ENCODE peak calls at places on chromosomes 4 and X, in six cellular contexts. One of them, this sample, is unnamed. For H3K36me3, the result is how much of the 10 kb centered on the place peaks cover.

GRCh38 chr4:122672091-122672490 is 51.2 kb upstream of the IL21 start:
- DNase-seq in astrocyte: no peak
- DNase-seq in fibroblast of lung: no peak
- DNase-seq in HCT116: no peak
- DNase-seq in GM12878: no peak
- DNase-seq in GM23338: no peak
- DNase-seq in this sample: no peak

GRCh38 chrX:133413218-133413925 is 1.9 kb downstream of the GPC4 start:
- DNase-seq in HCT116: no peak
- DNase-seq in fibroblast of lung: no peak
- DNase-seq in GM12878: no peak
- DNase-seq in GM23338: peak
- DNase-seq in astrocyte: no peak
- DNase-seq in this sample: peak

GRCh38 chr4:95362906-95363578 is 185.7 kb downstream of the UNC5C start:
- DNase-seq in GM12878: no peak
- DNase-seq in GM23338: peak
- DNase-seq in astrocyte: peak
- DNase-seq in HCT116: peak
- DNase-seq in fibroblast of lung: peak
- DNase-seq in this sample: peak

GRCh38 chrX:133375558-133376340 is 39.5 kb downstream of the GPC4 start:
- DNase-seq in GM23338: no peak
- DNase-seq in GM12878: no peak
- DNase-seq in astrocyte: no peak
- DNase-seq in fibroblast of lung: no peak
- DNase-seq in HCT116: no peak
- DNase-seq in this sample: peak

GRCh38 chrX:28586291-28586690 is 955 bp upstream of the IL1RAPL1 start:
- DNase-seq in HCT116: no peak
- DNase-seq in GM12878: no peak
- DNase-seq in GM23338: peak
- DNase-seq in fibroblast of lung: peak
- DNase-seq in astrocyte: peak
- DNase-seq in this sample: peak

GRCh38 chr4:73673286-73673685 is 53.0 kb upstream of the RASSF6 start:
- DNase-seq in astrocyte: no peak
- DNase-seq in GM12878: no peak
- DNase-seq in fibroblast of lung: no peak
- DNase-seq in GM23338: no peak
- DNase-seq in HCT116: no peak
- DNase-seq in this sample: no peak

GRCh38 chr4:52371861-52372260 is 287.2 kb downstream of the USP46 start:
- DNase-seq in GM12878: no peak
- DNase-seq in astrocyte: no peak
- DNase-seq in fibroblast of lung: no peak
- DNase-seq in GM23338: no peak
- DNase-seq in HCT116: no peak
- DNase-seq in this sample: no peak

GRCh38 chrX:75038925-75039324 is 113.7 kb upstream of the NEXMIF start:
- DNase-seq in GM23338: peak
- DNase-seq in HCT116: peak
- DNase-seq in fibroblast of lung: peak
- DNase-seq in astrocyte: peak
- DNase-seq in GM12878: peak
- DNase-seq in this sample: peak

GRCh38 chr4:144696376-144696775 is 50.4 kb downstream of the HHIP start:
- DNase-seq in GM23338: no peak
- DNase-seq in fibroblast of lung: no peak
- DNase-seq in HCT116: no peak
- DNase-seq in astrocyte: no peak
- DNase-seq in GM12878: no peak
- DNase-seq in this sample: no peak

GRCh38 chrX:145041486-145041885 is 205.8 kb upstream of the SPANXN1 start:
- DNase-seq in HCT116: no peak
- DNase-seq in GM12878: no peak
- DNase-seq in GM23338: no peak
- DNase-seq in astrocyte: no peak
- DNase-seq in fibroblast of lung: no peak
- DNase-seq in this sample: no peak

GRCh38 chr4:25991296-25991695 is 77.3 kb downstream of the SMIM20 start:
- DNase-seq in HCT116: no peak
- DNase-seq in astrocyte: no peak
- DNase-seq in GM12878: no peak
- DNase-seq in GM23338: no peak
- DNase-seq in fibroblast of lung: no peak
- DNase-seq in this sample: no peak

GRCh38 chrX:118347131-118347530 is 1.2 kb downstream of the WDR44 start:
- DNase-seq in HCT116: no peak
- DNase-seq in fibroblast of lung: peak
- DNase-seq in GM12878: no peak
- DNase-seq in GM23338: no peak
- DNase-seq in astrocyte: peak
- DNase-seq in this sample: peak

GRCh38 chr4:22474636-22475310 is 41.1 kb downstream of the ADGRA3 start:
- DNase-seq in astrocyte: no peak
- DNase-seq in GM23338: no peak
- DNase-seq in HCT116: peak
- DNase-seq in GM12878: no peak
- DNase-seq in fibroblast of lung: peak
- DNase-seq in this sample: no peak

GRCh38 chrX:56745019-56745418 is 16.0 kb downstream of the NBDY start:
- DNase-seq in GM23338: no peak
- DNase-seq in HCT116: peak
- DNase-seq in GM12878: no peak
- DNase-seq in fibroblast of lung: peak
- DNase-seq in astrocyte: peak
- DNase-seq in this sample: no peak

GRCh38 chr4:40480291-40480690 is 145.2 kb downstream of the CHRNA9 start:
- DNase-seq in GM12878: no peak
- DNase-seq in HCT116: no peak
- DNase-seq in GM23338: no peak
- DNase-seq in fibroblast of lung: no peak
- DNase-seq in astrocyte: no peak
- DNase-seq in this sample: no peak

GRCh38 chrX:11105080-11105479 is 6.1 kb upstream of the HCCS start:
- DNase-seq in astrocyte: peak
- DNase-seq in GM23338: no peak
- DNase-seq in fibroblast of lung: peak
- DNase-seq in GM12878: no peak
- DNase-seq in HCT116: no peak
- DNase-seq in this sample: no peak

GRCh38 chr4:159146454-159146853 is 43.6 kb downstream of the RAPGEF2 start:
- DNase-seq in astrocyte: no peak
- DNase-seq in HCT116: no peak
- DNase-seq in GM23338: no peak
- DNase-seq in GM12878: no peak
- DNase-seq in fibroblast of lung: no peak
- DNase-seq in this sample: no peak

GRCh38 chr4:151644625-151645024 is 116.2 kb downstream of the GATB start:
- DNase-seq in GM12878: no peak
- DNase-seq in fibroblast of lung: no peak
- DNase-seq in astrocyte: no peak
- DNase-seq in HCT116: peak
- DNase-seq in GM23338: peak
- DNase-seq in this sample: peak

GRCh38 chr4:82480786-82481317 is 50.5 kb downstream of the ENOPH1 start:
- DNase-seq in GM12878: no peak
- DNase-seq in GM23338: no peak
- DNase-seq in fibroblast of lung: no peak
- DNase-seq in HCT116: no peak
- DNase-seq in astrocyte: no peak
- DNase-seq in this sample: no peak

GRCh38 chr4:107666134-107666533 is 53.9 kb downstream of the PAPSS1 start:
- DNase-seq in astrocyte: peak
- DNase-seq in fibroblast of lung: peak
- DNase-seq in HCT116: no peak
- DNase-seq in GM12878: no peak
- DNase-seq in GM23338: no peak
- DNase-seq in this sample: peak

GRCh38 chr4:174665799-174666198 is 143.5 kb upstream of the HPGD start:
- DNase-seq in fibroblast of lung: no peak
- DNase-seq in GM23338: no peak
- DNase-seq in astrocyte: no peak
- DNase-seq in GM12878: no peak
- DNase-seq in HCT116: no peak
- DNase-seq in this sample: no peak

GRCh38 chrX:46279925-46280313 is 265.3 kb downstream of the ZNF674 start:
- DNase-seq in fibroblast of lung: peak
- DNase-seq in GM23338: no peak
- DNase-seq in GM12878: no peak
- DNase-seq in HCT116: no peak
- DNase-seq in astrocyte: peak
- DNase-seq in this sample: no peak

GRCh38 chr4:17010426-17011087 is 112.1 kb upstream of the LDB2 start:
- DNase-seq in GM12878: no peak
- DNase-seq in fibroblast of lung: no peak
- DNase-seq in GM23338: no peak
- DNase-seq in astrocyte: no peak
- DNase-seq in HCT116: no peak
- DNase-seq in this sample: no peak

GRCh38 chr4:41360911-41361830 is 104.4 kb downstream of the UCHL1 start:
- DNase-seq in HCT116: no peak
- DNase-seq in GM12878: no peak
- DNase-seq in astrocyte: no peak
- DNase-seq in fibroblast of lung: peak
- DNase-seq in GM23338: peak
- DNase-seq in this sample: peak

GRCh38 chrX:14073561-14073960 is 43.9 kb upstream of the GEMIN8 start:
- DNase-seq in HCT116: no peak
- DNase-seq in GM12878: no peak
- DNase-seq in fibroblast of lung: peak
- DNase-seq in astrocyte: no peak
- DNase-seq in GM23338: no peak
- DNase-seq in this sample: no peak

GRCh38 chrX:10926906-10927305 is 184.2 kb upstream of the HCCS start:
- DNase-seq in fibroblast of lung: peak
- DNase-seq in GM23338: no peak
- DNase-seq in astrocyte: peak
- DNase-seq in GM12878: no peak
- DNase-seq in HCT116: no peak
- DNase-seq in this sample: no peak

DNA sequence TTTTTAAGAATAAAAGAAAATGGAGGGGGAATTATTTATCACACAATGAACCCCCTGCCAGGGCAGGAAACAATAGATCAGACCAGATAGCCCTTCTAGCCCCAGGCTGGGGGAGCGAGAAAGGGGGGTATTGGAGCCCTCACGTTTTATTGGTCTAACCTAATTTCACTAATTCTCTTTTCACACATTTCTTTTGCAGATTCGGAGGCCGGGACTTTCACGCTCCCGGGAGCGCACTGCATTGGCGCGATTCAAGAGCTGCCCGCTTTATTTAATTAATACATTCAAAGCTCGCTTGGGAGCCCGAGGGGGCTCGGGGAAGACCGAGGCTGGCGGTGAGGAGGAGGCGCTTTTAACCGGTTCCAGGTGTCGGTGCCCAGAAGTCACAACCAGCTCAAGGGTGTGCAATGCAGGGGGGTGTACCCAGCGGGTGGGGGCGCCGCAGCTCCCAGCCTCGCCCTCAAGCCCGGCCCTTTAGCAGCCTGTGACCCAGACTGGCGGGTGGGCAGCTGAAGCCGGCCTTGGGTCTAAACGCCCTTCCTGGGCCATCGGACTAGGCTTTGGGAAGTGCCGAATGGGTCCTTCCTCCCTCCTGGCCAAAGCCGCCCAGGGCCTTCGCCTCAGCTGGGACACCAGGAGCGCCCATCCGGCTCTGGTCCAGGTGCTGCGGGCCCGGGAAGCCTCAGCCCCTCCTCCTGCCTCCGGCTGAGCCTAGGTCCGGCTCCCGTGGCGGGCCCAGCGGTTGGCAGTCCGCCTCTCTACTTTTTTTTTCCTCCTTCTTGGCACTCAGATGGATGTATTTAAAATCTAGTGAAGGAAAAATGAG is 5.3 kb downstream of the NEUROG2 start:
- DNase-seq in astrocyte: no peak
- DNase-seq in fibroblast of lung: no peak
- DNase-seq in HCT116: no peak
- DNase-seq in GM23338: peak
- DNase-seq in GM12878: no peak
- DNase-seq in this sample: peak
- TF ChIP-seq EZH2 in astrocyte: peak
- TF ChIP-seq EZH2 in fibroblast of lung: peak
- TF ChIP-seq EZH2 in HCT116: no peak
- TF ChIP-seq EZH2 in GM23338: peak
- TF ChIP-seq EZH2 in GM12878: no peak
- TF ChIP-seq EZH2 in this sample: no peak

DNA sequence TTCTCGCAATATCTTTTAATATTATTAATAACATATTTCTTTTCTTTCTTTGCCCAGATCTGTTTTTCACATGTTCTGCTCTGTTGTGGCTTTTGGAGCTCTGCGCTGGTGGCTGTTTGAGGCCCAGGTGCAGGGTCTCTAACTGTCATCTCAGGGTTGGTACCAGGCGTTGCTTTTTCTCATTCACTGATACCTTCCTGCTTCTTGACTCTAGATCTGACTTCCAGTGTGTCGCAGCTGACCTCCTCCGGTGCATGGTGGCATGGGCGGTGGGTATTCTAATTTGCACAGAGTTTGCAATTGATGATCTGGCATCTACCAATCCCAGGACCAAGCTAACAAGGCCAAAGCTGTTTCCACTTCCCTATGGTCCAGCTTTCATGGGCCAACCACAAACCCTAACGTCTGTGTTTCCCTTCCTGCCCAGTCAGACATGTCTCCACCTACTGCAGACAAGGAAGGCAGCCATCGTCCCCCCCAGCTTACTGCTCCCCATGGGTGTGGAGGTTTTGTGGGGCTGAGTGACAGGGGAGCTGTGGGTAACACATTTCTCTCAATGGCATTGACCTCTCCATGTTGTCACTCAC is 25.2 kb downstream of the LETM1 start:
- DNase-seq in GM12878: no peak
- DNase-seq in astrocyte: no peak
- DNase-seq in GM23338: no peak
- DNase-seq in HCT116: no peak
- DNase-seq in fibroblast of lung: no peak
- DNase-seq in this sample: no peak
- H3K36me3 ChIP-seq in GM12878: under half
- H3K36me3 ChIP-seq in astrocyte: under half
- H3K36me3 ChIP-seq in GM23338: under half
- H3K36me3 ChIP-seq in HCT116: under half
- H3K36me3 ChIP-seq in fibroblast of lung: under half
- H3K36me3 ChIP-seq in this sample: under half

GRCh38 chrX:40172169-40172979 is 74.6 kb upstream of the BCOR start:
- DNase-seq in GM12878: no peak
- DNase-seq in GM23338: peak
- DNase-seq in HCT116: no peak
- DNase-seq in fibroblast of lung: peak
- DNase-seq in astrocyte: peak
- DNase-seq in this sample: peak
- TF ChIP-seq EZH2 in GM12878: no peak
- TF ChIP-seq EZH2 in GM23338: no peak
- TF ChIP-seq EZH2 in HCT116: no peak
- TF ChIP-seq EZH2 in fibroblast of lung: no peak
- TF ChIP-seq EZH2 in astrocyte: no peak
- TF ChIP-seq EZH2 in this sample: peak

DNA sequence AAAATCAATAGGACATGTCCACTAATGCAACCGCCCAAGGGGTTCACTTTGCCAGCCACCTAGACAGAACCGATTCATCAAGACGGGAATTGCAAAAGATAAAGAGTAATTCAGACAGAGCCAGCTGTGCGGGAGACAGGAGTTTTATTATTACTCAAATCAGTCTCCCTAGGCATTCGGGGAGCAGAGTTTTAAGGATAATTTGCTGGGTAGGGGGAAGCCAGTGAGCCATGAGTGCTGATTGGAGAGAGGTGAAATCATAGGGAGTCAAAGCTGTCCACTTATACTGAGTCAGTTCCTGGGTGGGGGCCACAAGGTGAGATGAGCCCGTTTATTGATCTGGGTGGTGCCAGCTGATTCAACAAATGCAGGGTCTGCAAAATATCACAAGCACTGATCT is 8.5 kb downstream of the TMEM184C start:
- DNase-seq in GM12878: no peak
- DNase-seq in GM23338: peak
- DNase-seq in HCT116: no peak
- DNase-seq in astrocyte: no peak
- DNase-seq in fibroblast of lung: no peak
- DNase-seq in this sample: no peak
- H3K36me3 ChIP-seq in GM12878: under half
- H3K36me3 ChIP-seq in GM23338: under half
- H3K36me3 ChIP-seq in HCT116: under half
- H3K36me3 ChIP-seq in astrocyte: under half
- H3K36me3 ChIP-seq in fibroblast of lung: under half
- H3K36me3 ChIP-seq in this sample: under half

This sample was measured in neural progenitor cell.